ENCODE peak calls at places on chromosomes 13 and 19, in five cellular contexts. T is stimulated activated CD4-positive, alpha-beta T cell treated with anti-CD3 and anti-CD28 coated beads, Interleukin-1b, Interleukin-23, amount 100 ng/mL, for 48 hours; R is spleen; N is K562; P is stimulated activated CD8-positive, alpha-beta memory T cell treated with anti-CD3 and anti-CD28 coated beads, Interleukin-15, amount 100 ng/mL, for 4 hours. Y is an unnamed sample.

GRCh38 chr13:79501538-79502232 is 20.7 kb downstream of the NDFIP2 start:
- DNase-seq in T (no peak), R (no peak), P (no peak), N (no peak), Y (no peak)

GRCh38 chr13:39379118-39379517 is 223.9 kb downstream of the LHFPL6 start:
- DNase-seq in P (no peak), R (no peak), N (no peak), T (no peak), Y (no peak)

GRCh38 chr19:16369664-16370576 is 45.3 kb downstream of the KLF2 start:
- DNase-seq in T (no peak), R (peak), N (no peak), P (peak), Y (no peak)

GRCh38 chr13:64553411-64554129 is 2676.6 kb downstream of the PCDH9 start:
- DNase-seq in N (no peak), P (no peak), R (no peak), T (no peak), Y (no peak)

GRCh38 chr19:15418112-15418587 is 638 bp downstream of the AKAP8L start:
- DNase-seq in T (no peak), R (no peak), N (no peak), P (no peak), Y (no peak)

GRCh38 chr19:39347332-39348227 is 5.4 kb downstream of the SAMD4B start:
- DNase-seq in N (no peak), P (no peak), T (no peak), R (no peak), Y (no peak)

GRCh38 chr19:35901854-35902661 is at the start of gene HCST:
- DNase-seq in R (peak), N (no peak), T (no peak), P (no peak), Y (no peak)

GRCh38 chr19:4051175-4052101 is 15.3 kb downstream of the ZBTB7A start:
- DNase-seq in P (no peak), N (no peak), T (no peak), R (no peak), Y (no peak)

GRCh38 chr13:99911965-99912566 is 59.5 kb downstream of the ZIC5 start:
- DNase-seq in P (no peak), R (no peak), T (no peak), N (no peak), Y (no peak)

GRCh38 chr13:72255908-72256307 is 388.9 kb upstream of the DACH1 start:
- DNase-seq in T (no peak), R (no peak), P (no peak), N (no peak), Y (peak)